ENCODE peak calls at places on chromosomes 2 and 18, in eight cellular contexts. One of them, this sample, is unnamed.

GRCh38 chr2:20618468-20618885 is 32.4 kb downstream of the HS1BP3 start:
- DNase-seq in Ammon's horn: no peak
- DNase-seq in mucosa of descending colon: no peak
- DNase-seq in lower lobe of right lung: peak; percentile 75
- DNase-seq in amygdala: no peak
- DNase-seq in H54: no peak
- DNase-seq in stimulated activated CD4-positive, alpha-beta T cell treated with anti-CD3 and anti-CD28 coated beads, Interleukin-4, amount 100 ng/mL, for 4 hours: no peak
- DNase-seq in body of pancreas: no peak
- DNase-seq in this sample: no peak

GRCh38 chr2:67930156-67930555 is 132.6 kb downstream of the C1D start:
- DNase-seq in lower lobe of right lung: no peak
- DNase-seq in H54: no peak
- DNase-seq in mucosa of descending colon: no peak
- DNase-seq in amygdala: no peak
- DNase-seq in Ammon's horn: no peak
- DNase-seq in stimulated activated CD4-positive, alpha-beta T cell treated with anti-CD3 and anti-CD28 coated beads, Interleukin-4, amount 100 ng/mL, for 4 hours: no peak
- DNase-seq in body of pancreas: no peak
- DNase-seq in this sample: no peak

GRCh38 chr18:8699948-8700347 is 5.4 kb upstream of the MTCL1 start:
- DNase-seq in Ammon's horn: no peak
- DNase-seq in H54: no peak
- DNase-seq in lower lobe of right lung: no peak
- DNase-seq in stimulated activated CD4-positive, alpha-beta T cell treated with anti-CD3 and anti-CD28 coated beads, Interleukin-4, amount 100 ng/mL, for 4 hours: no peak
- DNase-seq in body of pancreas: no peak
- DNase-seq in amygdala: no peak
- DNase-seq in mucosa of descending colon: no peak
- DNase-seq in this sample: no peak

GRCh38 chr18:53056064-53056463 is 716.1 kb downstream of the DCC start:
- DNase-seq in lower lobe of right lung: no peak
- DNase-seq in stimulated activated CD4-positive, alpha-beta T cell treated with anti-CD3 and anti-CD28 coated beads, Interleukin-4, amount 100 ng/mL, for 4 hours: no peak
- DNase-seq in Ammon's horn: no peak
- DNase-seq in mucosa of descending colon: no peak
- DNase-seq in body of pancreas: no peak
- DNase-seq in H54: no peak
- DNase-seq in amygdala: no peak
- DNase-seq in this sample: no peak

GRCh38 chr2:22600166-22600565 is 784.8 kb upstream of the KLHL29 start:
- DNase-seq in amygdala: no peak
- DNase-seq in mucosa of descending colon: no peak
- DNase-seq in H54: no peak
- DNase-seq in Ammon's horn: no peak
- DNase-seq in lower lobe of right lung: no peak
- DNase-seq in body of pancreas: no peak
- DNase-seq in stimulated activated CD4-positive, alpha-beta T cell treated with anti-CD3 and anti-CD28 coated beads, Interleukin-4, amount 100 ng/mL, for 4 hours: no peak
- DNase-seq in this sample: no peak

GRCh38 chr2:127175406-127175805 is 44.7 kb downstream of the CYP27C1 start:
- DNase-seq in amygdala: no peak
- DNase-seq in lower lobe of right lung: no peak
- DNase-seq in stimulated activated CD4-positive, alpha-beta T cell treated with anti-CD3 and anti-CD28 coated beads, Interleukin-4, amount 100 ng/mL, for 4 hours: no peak
- DNase-seq in body of pancreas: peak; percentile 22
- DNase-seq in Ammon's horn: no peak
- DNase-seq in mucosa of descending colon: peak; percentile 44
- DNase-seq in H54: no peak
- DNase-seq in this sample: no peak

GRCh38 chr2:79453918-79454317 is 58.9 kb upstream of the CTNNA2 start:
- DNase-seq in body of pancreas: no peak
- DNase-seq in mucosa of descending colon: no peak
- DNase-seq in H54: no peak
- DNase-seq in lower lobe of right lung: no peak
- DNase-seq in amygdala: no peak
- DNase-seq in Ammon's horn: no peak
- DNase-seq in stimulated activated CD4-positive, alpha-beta T cell treated with anti-CD3 and anti-CD28 coated beads, Interleukin-4, amount 100 ng/mL, for 4 hours: no peak
- DNase-seq in this sample: no peak

GRCh38 chr2:73069855-73070650 is 1.5 kb downstream of the SFXN5 start:
- DNase-seq in Ammon's horn: peak; percentile 35
- DNase-seq in H54: no peak
- DNase-seq in stimulated activated CD4-positive, alpha-beta T cell treated with anti-CD3 and anti-CD28 coated beads, Interleukin-4, amount 100 ng/mL, for 4 hours: no peak
- DNase-seq in lower lobe of right lung: no peak
- DNase-seq in mucosa of descending colon: peak; percentile 23
- DNase-seq in amygdala: no peak
- DNase-seq in body of pancreas: no peak
- DNase-seq in this sample: peak; percentile 18

GRCh38 chr2:65367517-65367916 is 64.9 kb downstream of the SPRED2 start:
- DNase-seq in H54: peak; percentile 58
- DNase-seq in stimulated activated CD4-positive, alpha-beta T cell treated with anti-CD3 and anti-CD28 coated beads, Interleukin-4, amount 100 ng/mL, for 4 hours: no peak
- DNase-seq in mucosa of descending colon: no peak
- DNase-seq in amygdala: no peak
- DNase-seq in Ammon's horn: no peak
- DNase-seq in body of pancreas: no peak
- DNase-seq in lower lobe of right lung: no peak
- DNase-seq in this sample: no peak

GRCh38 chr2:62747169-62747568 is 41.7 kb downstream of the EHBP1 start:
- DNase-seq in Ammon's horn: no peak
- DNase-seq in mucosa of descending colon: no peak
- DNase-seq in body of pancreas: no peak
- DNase-seq in amygdala: no peak
- DNase-seq in H54: no peak
- DNase-seq in stimulated activated CD4-positive, alpha-beta T cell treated with anti-CD3 and anti-CD28 coated beads, Interleukin-4, amount 100 ng/mL, for 4 hours: no peak
- DNase-seq in lower lobe of right lung: no peak
- DNase-seq in this sample: no peak

GRCh38 chr18:8450013-8450412 is 159.2 kb upstream of the RAB12 start:
- DNase-seq in stimulated activated CD4-positive, alpha-beta T cell treated with anti-CD3 and anti-CD28 coated beads, Interleukin-4, amount 100 ng/mL, for 4 hours: no peak
- DNase-seq in body of pancreas: no peak
- DNase-seq in lower lobe of right lung: no peak
- DNase-seq in amygdala: no peak
- DNase-seq in mucosa of descending colon: no peak
- DNase-seq in H54: peak; percentile 26
- DNase-seq in Ammon's horn: no peak
- DNase-seq in this sample: no peak

GRCh38 chr18:13262839-13263691 is 44.5 kb downstream of the LDLRAD4 start:
- DNase-seq in body of pancreas: no peak
- DNase-seq in H54: no peak
- DNase-seq in stimulated activated CD4-positive, alpha-beta T cell treated with anti-CD3 and anti-CD28 coated beads, Interleukin-4, amount 100 ng/mL, for 4 hours: no peak
- DNase-seq in amygdala: no peak
- DNase-seq in Ammon's horn: no peak
- DNase-seq in mucosa of descending colon: no peak
- DNase-seq in lower lobe of right lung: no peak
- DNase-seq in this sample: no peak

GRCh38 chr2:131413148-131413747 is 49.3 kb upstream of the RAB6D start:
- DNase-seq in amygdala: no peak
- DNase-seq in lower lobe of right lung: no peak
- DNase-seq in stimulated activated CD4-positive, alpha-beta T cell treated with anti-CD3 and anti-CD28 coated beads, Interleukin-4, amount 100 ng/mL, for 4 hours: no peak
- DNase-seq in Ammon's horn: peak; percentile 74
- DNase-seq in body of pancreas: no peak
- DNase-seq in mucosa of descending colon: peak; percentile 65
- DNase-seq in H54: peak; percentile 40
- DNase-seq in this sample: peak; percentile 58

GRCh38 chr2:158716921-158717320 is 78.2 kb upstream of the DAPL1 start:
- DNase-seq in Ammon's horn: no peak
- DNase-seq in body of pancreas: no peak
- DNase-seq in stimulated activated CD4-positive, alpha-beta T cell treated with anti-CD3 and anti-CD28 coated beads, Interleukin-4, amount 100 ng/mL, for 4 hours: no peak
- DNase-seq in lower lobe of right lung: no peak
- DNase-seq in mucosa of descending colon: no peak
- DNase-seq in H54: no peak
- DNase-seq in amygdala: no peak
- DNase-seq in this sample: no peak

GRCh38 chr2:199471443-199472057 is 13.8 kb upstream of the SATB2 start:
- DNase-seq in amygdala: peak; percentile 26
- DNase-seq in body of pancreas: peak; percentile 75
- DNase-seq in lower lobe of right lung: peak; percentile 73
- DNase-seq in stimulated activated CD4-positive, alpha-beta T cell treated with anti-CD3 and anti-CD28 coated beads, Interleukin-4, amount 100 ng/mL, for 4 hours: no peak
- DNase-seq in Ammon's horn: peak; percentile 43
- DNase-seq in H54: peak; percentile 47
- DNase-seq in mucosa of descending colon: peak; percentile 80
- DNase-seq in this sample: peak; percentile 45

GRCh38 chr2:214203744-214204289 is 207.0 kb upstream of the VWC2L start:
- DNase-seq in mucosa of descending colon: no peak
- DNase-seq in lower lobe of right lung: no peak
- DNase-seq in H54: no peak
- DNase-seq in Ammon's horn: no peak
- DNase-seq in amygdala: no peak
- DNase-seq in body of pancreas: no peak
- DNase-seq in stimulated activated CD4-positive, alpha-beta T cell treated with anti-CD3 and anti-CD28 coated beads, Interleukin-4, amount 100 ng/mL, for 4 hours: no peak
- DNase-seq in this sample: no peak

GRCh38 chr2:163343316-163343715 is 392.5 kb downstream of the FIGN start:
- DNase-seq in body of pancreas: no peak
- DNase-seq in H54: no peak
- DNase-seq in stimulated activated CD4-positive, alpha-beta T cell treated with anti-CD3 and anti-CD28 coated beads, Interleukin-4, amount 100 ng/mL, for 4 hours: no peak
- DNase-seq in Ammon's horn: no peak
- DNase-seq in lower lobe of right lung: no peak
- DNase-seq in mucosa of descending colon: no peak
- DNase-seq in amygdala: no peak
- DNase-seq in this sample: no peak

GRCh38 chr2:219965287-219965870 is 337.9 kb downstream of the SLC4A3 start:
- DNase-seq in stimulated activated CD4-positive, alpha-beta T cell treated with anti-CD3 and anti-CD28 coated beads, Interleukin-4, amount 100 ng/mL, for 4 hours: no peak
- DNase-seq in H54: no peak
- DNase-seq in body of pancreas: no peak
- DNase-seq in Ammon's horn: no peak
- DNase-seq in mucosa of descending colon: no peak
- DNase-seq in amygdala: no peak
- DNase-seq in lower lobe of right lung: no peak
- DNase-seq in this sample: no peak

GRCh38 chr2:234241656-234242445 is 191.3 kb downstream of the SPP2 start:
- DNase-seq in H54: no peak
- DNase-seq in mucosa of descending colon: no peak
- DNase-seq in Ammon's horn: no peak
- DNase-seq in body of pancreas: no peak
- DNase-seq in amygdala: no peak
- DNase-seq in lower lobe of right lung: no peak
- DNase-seq in stimulated activated CD4-positive, alpha-beta T cell treated with anti-CD3 and anti-CD28 coated beads, Interleukin-4, amount 100 ng/mL, for 4 hours: no peak
- DNase-seq in this sample: no peak

GRCh38 chr18:79510046-79510685 is 114.4 kb downstream of the NFATC1 start:
- DNase-seq in lower lobe of right lung: peak; percentile 18
- DNase-seq in amygdala: no peak
- DNase-seq in Ammon's horn: no peak
- DNase-seq in body of pancreas: no peak
- DNase-seq in stimulated activated CD4-positive, alpha-beta T cell treated with anti-CD3 and anti-CD28 coated beads, Interleukin-4, amount 100 ng/mL, for 4 hours: no peak
- DNase-seq in mucosa of descending colon: no peak
- DNase-seq in H54: no peak
- DNase-seq in this sample: no peak

GRCh38 chr2:217286833-217287232 is 427.0 kb upstream of the TNP1 start:
- DNase-seq in body of pancreas: no peak
- DNase-seq in lower lobe of right lung: no peak
- DNase-seq in stimulated activated CD4-positive, alpha-beta T cell treated with anti-CD3 and anti-CD28 coated beads, Interleukin-4, amount 100 ng/mL, for 4 hours: no peak
- DNase-seq in mucosa of descending colon: no peak
- DNase-seq in H54: no peak
- DNase-seq in Ammon's horn: no peak
- DNase-seq in amygdala: no peak
- DNase-seq in this sample: no peak

GRCh38 chr2:109134741-109135571 is 6.0 kb downstream of the SH3RF3 start:
- DNase-seq in stimulated activated CD4-positive, alpha-beta T cell treated with anti-CD3 and anti-CD28 coated beads, Interleukin-4, amount 100 ng/mL, for 4 hours: no peak
- DNase-seq in H54: no peak
- DNase-seq in Ammon's horn: no peak
- DNase-seq in amygdala: no peak
- DNase-seq in body of pancreas: no peak
- DNase-seq in mucosa of descending colon: no peak
- DNase-seq in lower lobe of right lung: no peak
- DNase-seq in this sample: no peak

GRCh38 chr2:84613082-84613481 is 96.8 kb downstream of the DNAH6 start:
- DNase-seq in stimulated activated CD4-positive, alpha-beta T cell treated with anti-CD3 and anti-CD28 coated beads, Interleukin-4, amount 100 ng/mL, for 4 hours: no peak
- DNase-seq in body of pancreas: no peak
- DNase-seq in Ammon's horn: no peak
- DNase-seq in lower lobe of right lung: no peak
- DNase-seq in mucosa of descending colon: no peak
- DNase-seq in amygdala: no peak
- DNase-seq in H54: no peak
- DNase-seq in this sample: no peak

GRCh38 chr2:207473203-207473865 is 56.4 kb upstream of the CREB1 start:
- DNase-seq in amygdala: no peak
- DNase-seq in lower lobe of right lung: no peak
- DNase-seq in H54: no peak
- DNase-seq in stimulated activated CD4-positive, alpha-beta T cell treated with anti-CD3 and anti-CD28 coated beads, Interleukin-4, amount 100 ng/mL, for 4 hours: peak; percentile 6
- DNase-seq in mucosa of descending colon: peak; percentile 38
- DNase-seq in Ammon's horn: peak; percentile 94
- DNase-seq in body of pancreas: peak; percentile 16
- DNase-seq in this sample: peak; percentile 85

GRCh38 chr18:76982038-76982437 is 150.5 kb downstream of the MBP start:
- DNase-seq in H54: no peak
- DNase-seq in amygdala: no peak
- DNase-seq in lower lobe of right lung: no peak
- DNase-seq in stimulated activated CD4-positive, alpha-beta T cell treated with anti-CD3 and anti-CD28 coated beads, Interleukin-4, amount 100 ng/mL, for 4 hours: no peak
- DNase-seq in body of pancreas: no peak
- DNase-seq in mucosa of descending colon: no peak
- DNase-seq in Ammon's horn: no peak
- DNase-seq in this sample: no peak

GRCh38 chr2:39265315-39265714 is 21.5 kb upstream of the CDKL4 start:
- DNase-seq in amygdala: no peak
- DNase-seq in Ammon's horn: no peak
- DNase-seq in mucosa of descending colon: no peak
- DNase-seq in H54: no peak
- DNase-seq in lower lobe of right lung: no peak
- DNase-seq in body of pancreas: no peak
- DNase-seq in stimulated activated CD4-positive, alpha-beta T cell treated with anti-CD3 and anti-CD28 coated beads, Interleukin-4, amount 100 ng/mL, for 4 hours: no peak
- DNase-seq in this sample: no peak

GRCh38 chr2:3481736-3482362 is 37.5 kb downstream of the ADI1 start:
- DNase-seq in amygdala: no peak
- DNase-seq in mucosa of descending colon: no peak
- DNase-seq in Ammon's horn: no peak
- DNase-seq in lower lobe of right lung: no peak
- DNase-seq in H54: no peak
- DNase-seq in stimulated activated CD4-positive, alpha-beta T cell treated with anti-CD3 and anti-CD28 coated beads, Interleukin-4, amount 100 ng/mL, for 4 hours: no peak
- DNase-seq in body of pancreas: no peak
- DNase-seq in this sample: no peak

GRCh38 chr18:48875942-48876511 is 74.7 kb downstream of the SMAD7 start:
- DNase-seq in body of pancreas: no peak
- DNase-seq in lower lobe of right lung: peak; percentile 35
- DNase-seq in Ammon's horn: no peak
- DNase-seq in amygdala: no peak
- DNase-seq in stimulated activated CD4-positive, alpha-beta T cell treated with anti-CD3 and anti-CD28 coated beads, Interleukin-4, amount 100 ng/mL, for 4 hours: no peak
- DNase-seq in H54: no peak
- DNase-seq in mucosa of descending colon: no peak
- DNase-seq in this sample: no peak

GRCh38 chr2:56077352-56077915 is 106.4 kb upstream of the CCDC85A start:
- DNase-seq in body of pancreas: peak; percentile 35
- DNase-seq in stimulated activated CD4-positive, alpha-beta T cell treated with anti-CD3 and anti-CD28 coated beads, Interleukin-4, amount 100 ng/mL, for 4 hours: no peak
- DNase-seq in mucosa of descending colon: peak; percentile 12
- DNase-seq in amygdala: no peak
- DNase-seq in Ammon's horn: no peak
- DNase-seq in H54: no peak
- DNase-seq in lower lobe of right lung: no peak
- DNase-seq in this sample: peak; percentile 17

GRCh38 chr2:47189635-47190034 is 34.5 kb upstream of the STPG4 start:
- DNase-seq in body of pancreas: no peak
- DNase-seq in Ammon's horn: no peak
- DNase-seq in mucosa of descending colon: no peak
- DNase-seq in H54: no peak
- DNase-seq in stimulated activated CD4-positive, alpha-beta T cell treated with anti-CD3 and anti-CD28 coated beads, Interleukin-4, amount 100 ng/mL, for 4 hours: no peak
- DNase-seq in lower lobe of right lung: no peak
- DNase-seq in amygdala: no peak
- DNase-seq in this sample: no peak

GRCh38 chr2:43324589-43325447 is 98.4 kb upstream of the ZFP36L2 start:
- DNase-seq in stimulated activated CD4-positive, alpha-beta T cell treated with anti-CD3 and anti-CD28 coated beads, Interleukin-4, amount 100 ng/mL, for 4 hours: no peak
- DNase-seq in body of pancreas: no peak
- DNase-seq in mucosa of descending colon: no peak
- DNase-seq in Ammon's horn: no peak
- DNase-seq in lower lobe of right lung: no peak
- DNase-seq in amygdala: no peak
- DNase-seq in H54: no peak
- DNase-seq in this sample: no peak

GRCh38 chr2:136126021-136126420 is 8.1 kb upstream of the CXCR4 start:
- DNase-seq in lower lobe of right lung: no peak
- DNase-seq in Ammon's horn: no peak
- DNase-seq in mucosa of descending colon: no peak
- DNase-seq in amygdala: no peak
- DNase-seq in body of pancreas: no peak
- DNase-seq in H54: no peak
- DNase-seq in stimulated activated CD4-positive, alpha-beta T cell treated with anti-CD3 and anti-CD28 coated beads, Interleukin-4, amount 100 ng/mL, for 4 hours: no peak
- DNase-seq in this sample: no peak

GRCh38 chr2:184114439-184114838 is 483.9 kb upstream of the ZNF804A start:
- DNase-seq in amygdala: no peak
- DNase-seq in body of pancreas: no peak
- DNase-seq in lower lobe of right lung: no peak
- DNase-seq in stimulated activated CD4-positive, alpha-beta T cell treated with anti-CD3 and anti-CD28 coated beads, Interleukin-4, amount 100 ng/mL, for 4 hours: no peak
- DNase-seq in Ammon's horn: no peak
- DNase-seq in H54: no peak
- DNase-seq in mucosa of descending colon: no peak
- DNase-seq in this sample: no peak

GRCh38 chr2:231877533-231878456 is 48.4 kb downstream of the NPPC start:
- DNase-seq in stimulated activated CD4-positive, alpha-beta T cell treated with anti-CD3 and anti-CD28 coated beads, Interleukin-4, amount 100 ng/mL, for 4 hours: no peak
- DNase-seq in Ammon's horn: no peak
- DNase-seq in lower lobe of right lung: no peak
- DNase-seq in mucosa of descending colon: no peak
- DNase-seq in amygdala: no peak
- DNase-seq in H54: peak; percentile 54
- DNase-seq in body of pancreas: peak; percentile 54
- DNase-seq in this sample: no peak

This sample was measured in midbrain.